ENCODE peak calls at places on chromosomes 6 and 20, in ten cellular contexts. Y is A549, F is tibial nerve, S is transverse colon, R is ovary, X is SK-N-SH, U is GM12878, H is sigmoid colon, I is stomach, W is esophagus muscularis mucosa. P is an unnamed sample. For H3K4me1, the result is how much of the 10 kb centered on the place peaks cover.

GRCh38 chr6:139380168-139380567 is 5.7 kb upstream of the CITED2 start:
- DNase-seq in Y (no peak), F (no peak), S (no peak), R (no peak), X (no peak), U (no peak), H (no peak), I (no peak), W (peak), P (no peak)

GRCh38 chr6:100726741-100727140 is 154.4 kb downstream of the ASCC3 start:
- DNase-seq in Y (no peak), F (no peak), S (no peak), R (no peak), X (no peak), U (no peak), H (no peak), I (no peak), W (no peak), P (no peak)

GRCh38 chr6:108633436-108633835 is 72.7 kb downstream of the FOXO3 start:
- DNase-seq in Y (no peak), F (no peak), S (no peak), R (no peak), X (no peak), U (no peak), H (no peak), I (no peak), W (no peak), P (no peak)

GRCh38 chr6:19833947-19834346 is 3.2 kb upstream of the ID4 start:
- DNase-seq in Y (no peak), F (no peak), S (no peak), R (no peak), X (no peak), U (no peak), H (no peak), I (no peak), W (no peak), P (no peak)

GRCh38 chr6:93962566-93962965 is 543.2 kb upstream of the EPHA7 start:
- DNase-seq in Y (no peak), F (no peak), S (no peak), R (no peak), X (no peak), U (no peak), H (no peak), I (no peak), W (no peak), P (no peak)

GRCh38 chr6:44342052-44342451 is 398 bp upstream of the SPATS1 start:
- DNase-seq in Y (no peak), F (peak), S (no peak), R (peak), X (peak), U (no peak), H (no peak), I (no peak), W (no peak), P (no peak)

GRCh38 chr6:10528170-10528981 is 7.2 kb downstream of the GCNT2 start:
- DNase-seq in Y (peak), F (no peak), S (peak), R (no peak), X (no peak), U (peak), H (no peak), I (peak), W (no peak), P (no peak)

GRCh38 chr6:44558315-44559227 is 171.1 kb downstream of the CDC5L start:
- DNase-seq in Y (no peak), F (no peak), S (no peak), R (no peak), X (no peak), U (no peak), H (no peak), I (no peak), W (no peak), P (no peak)

GRCh38 chr6:147297124-147297523 is 92.9 kb downstream of the STXBP5 start:
- DNase-seq in Y (no peak), F (no peak), S (no peak), R (no peak), X (no peak), U (no peak), H (no peak), I (no peak), W (no peak), P (no peak)

GRCh38 chr6:134340574-134340973 is 22.7 kb upstream of the SGK1 start:
- DNase-seq in Y (no peak), F (no peak), S (no peak), R (no peak), X (no peak), U (no peak), H (no peak), I (no peak), W (no peak), P (no peak)

GRCh38 chr6:141169419-141169818 is 963.3 kb upstream of the GJE1 start:
- DNase-seq in Y (peak), F (no peak), S (no peak), R (no peak), X (no peak), U (no peak), H (no peak), I (no peak), W (no peak), P (no peak)

GRCh38 chr6:145147559-145147958 is 587.8 kb downstream of the EPM2A start:
- DNase-seq in Y (no peak), F (no peak), S (no peak), R (no peak), X (no peak), U (no peak), H (no peak), I (no peak), W (no peak), P (no peak)

GRCh38 chr6:145147981-145148380 is 587.3 kb downstream of the EPM2A start:
- DNase-seq in Y (no peak), F (no peak), S (no peak), R (no peak), X (no peak), U (no peak), H (no peak), I (no peak), W (no peak), P (no peak)

GRCh38 chr6:145153495-145153894 is 581.8 kb downstream of the EPM2A start:
- DNase-seq in Y (no peak), F (no peak), S (no peak), R (no peak), X (no peak), U (no peak), H (no peak), I (no peak), W (no peak), P (no peak)

GRCh38 chr6:145151624-145152023 is 583.7 kb downstream of the EPM2A start:
- DNase-seq in Y (no peak), F (no peak), S (no peak), R (no peak), X (no peak), U (no peak), H (no peak), I (no peak), W (no peak), P (no peak)

DNA sequence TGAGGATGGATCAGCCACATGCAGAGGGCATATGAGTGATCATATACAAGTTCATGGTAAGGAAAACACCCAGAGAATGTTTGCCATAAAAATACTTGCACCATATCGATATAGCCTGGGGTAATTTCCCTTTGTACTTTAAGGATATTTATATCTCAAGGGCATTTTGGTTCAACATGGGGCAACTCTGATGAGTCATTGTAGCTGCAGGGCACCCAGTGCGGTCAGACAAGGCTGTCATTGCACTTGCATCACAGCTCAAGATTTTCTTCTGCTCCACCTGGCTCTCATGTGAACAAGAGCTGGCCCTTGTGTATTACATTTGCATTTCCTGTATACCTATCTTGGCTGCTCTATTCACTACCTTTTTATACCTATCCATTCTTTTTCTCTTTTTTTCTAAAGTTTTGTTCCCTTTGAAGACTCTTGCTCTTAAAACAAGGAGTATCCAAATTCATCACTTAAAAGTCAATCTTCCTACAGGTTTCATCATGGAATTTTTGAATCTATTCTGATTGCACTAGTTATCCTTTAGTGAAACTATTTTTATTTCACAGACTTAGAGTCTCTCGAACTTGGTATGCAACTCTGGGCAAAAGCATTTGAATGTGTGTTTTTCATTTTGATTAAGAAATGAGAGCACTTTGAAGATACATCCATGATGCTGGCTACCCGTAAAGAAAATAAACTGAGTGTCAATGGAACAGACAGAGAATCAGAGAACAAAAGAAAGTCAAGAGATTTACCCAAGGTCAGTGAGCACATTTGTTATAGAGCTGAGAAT is 586.7 kb downstream of the EPM2A start:
- DNase-seq in Y (peak), F (no peak), S (no peak), R (no peak), X (no peak), U (peak), H (no peak), I (peak), W (no peak), P (no peak)
- TF ChIP-seq EP300 in Y (no peak), F (no peak), S (no peak), R (no peak), X (no peak), U (no peak), H (no peak), I (no peak), W (no peak), P (no peak)

GRCh38 chr6:119076966-119077642 is 1.4 kb downstream of the FAM184A start:
- DNase-seq in Y (no peak), F (no peak), S (no peak), R (no peak), X (no peak), U (no peak), H (no peak), I (no peak), W (peak), P (no peak)
- H3K4me3 ChIP-seq in Y (no peak), F (no peak), S (no peak), R (peak), X (no peak), U (no peak), H (peak), I (peak), W (peak), P (peak)

GRCh38 chr6:156849806-156850205 is 72.6 kb downstream of the ARID1B start:
- DNase-seq in Y (no peak), F (no peak), S (no peak), R (no peak), X (no peak), U (no peak), H (no peak), I (no peak), W (no peak), P (no peak)
- H3K4me1 ChIP-seq in Y (under half), F (half or more), S (under half), R (under half), X (under half), U (half or more), H (half or more), I (half or more), W (half or more), P (half or more)

GRCh38 chr20:33819456-33819855 is 8.3 kb downstream of the CHMP4B start:
- DNase-seq in Y (no peak), F (no peak), S (no peak), R (no peak), X (no peak), U (no peak), H (no peak), I (no peak), W (no peak), P (no peak)

GRCh38 chr20:33814238-33814712 is 3.1 kb downstream of the CHMP4B start:
- DNase-seq in Y (no peak), F (no peak), S (peak), R (no peak), X (no peak), U (no peak), H (no peak), I (no peak), W (no peak), P (no peak)

GRCh38 chr20:33815671-33816070 is 4.5 kb downstream of the CHMP4B start:
- DNase-seq in Y (no peak), F (no peak), S (no peak), R (no peak), X (no peak), U (no peak), H (no peak), I (no peak), W (no peak), P (no peak)

GRCh38 chr20:33817411-33817810 is 6.3 kb downstream of the CHMP4B start:
- DNase-seq in Y (no peak), F (no peak), S (no peak), R (peak), X (no peak), U (no peak), H (no peak), I (no peak), W (no peak), P (no peak)

GRCh38 chr20:33816191-33816590 is 5.0 kb downstream of the CHMP4B start:
- DNase-seq in Y (no peak), F (no peak), S (no peak), R (no peak), X (no peak), U (no peak), H (no peak), I (no peak), W (no peak), P (no peak)
- TF ChIP-seq EP300 in Y (no peak), F (no peak), S (no peak), R (no peak), X (no peak), U (no peak), H (no peak), I (no peak), W (no peak), P (no peak)

GRCh38 chr6:37785002-37785687 is 34.4 kb upstream of the ZFAND3 start:
- DNase-seq in Y (no peak), F (no peak), S (no peak), R (no peak), X (no peak), U (no peak), H (no peak), I (no peak), W (no peak), P (no peak)
- H3K4me3 ChIP-seq in Y (no peak), F (no peak), S (no peak), R (no peak), X (no peak), U (no peak), H (no peak), I (no peak), W (no peak), P (no peak)

DNA sequence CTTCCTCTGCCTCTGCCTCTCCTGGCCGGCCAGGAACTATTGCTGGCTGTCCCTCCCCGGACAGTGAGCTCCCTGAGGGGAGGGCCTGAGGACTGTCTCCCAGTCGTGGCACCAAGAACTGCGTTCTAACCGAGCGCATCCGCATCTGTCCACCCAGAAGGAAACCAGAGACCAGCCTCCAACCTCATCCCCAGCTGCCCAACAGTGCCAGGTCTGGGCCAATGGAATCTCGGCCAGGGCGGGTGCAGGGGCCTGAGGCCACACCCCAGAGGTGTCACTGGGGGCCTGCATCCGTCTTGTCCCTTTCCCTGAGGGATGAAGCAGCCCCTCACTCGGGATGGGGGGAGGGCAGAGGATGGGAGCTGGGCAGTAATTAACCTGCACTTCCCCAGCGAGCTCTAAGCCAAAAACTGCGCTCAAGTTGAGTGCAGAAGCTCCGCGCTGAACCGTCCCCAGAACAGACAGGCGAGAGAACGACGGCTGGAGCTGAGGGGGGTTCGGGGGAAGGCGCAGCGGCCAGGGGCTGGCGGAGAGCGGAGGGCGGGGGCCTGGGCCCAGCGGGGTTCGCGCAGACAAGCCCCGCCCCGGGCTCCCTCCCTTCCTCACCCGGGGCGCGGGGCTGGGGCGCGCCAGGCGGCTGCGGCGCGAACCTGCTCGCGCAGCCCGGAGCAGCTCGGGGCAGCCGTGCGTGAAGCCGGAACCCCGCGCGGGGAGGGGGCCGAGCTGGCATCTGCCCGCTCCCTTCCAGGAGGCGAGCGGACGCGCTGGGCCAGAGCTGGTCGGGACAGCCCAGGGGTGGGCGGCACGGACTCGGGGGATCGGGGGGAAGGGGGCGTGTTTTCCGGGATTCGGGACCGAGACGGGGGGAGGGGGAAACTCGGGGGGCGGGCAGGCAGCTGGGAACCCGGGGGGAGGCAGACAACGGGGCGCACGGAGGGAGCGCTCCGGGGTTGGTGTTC is 1.4 kb downstream of the TFEB start:
- DNase-seq in Y (peak), F (peak), S (peak), R (peak), X (peak), U (peak), H (peak), I (peak), W (no peak), P (peak)
- H3K4me1 ChIP-seq in Y (under half), F (under half), S (under half), R (under half), X (under half), U (under half), H (under half), I (half or more), W (half or more), P (half or more)

GRCh38 chr20:51487525-51488279 is 54.8 kb downstream of the NFATC2 start:
- DNase-seq in Y (peak), F (no peak), S (no peak), R (no peak), X (no peak), U (no peak), H (no peak), I (no peak), W (no peak), P (no peak)
- TF ChIP-seq EP300 in Y (no peak), F (no peak), S (no peak), R (no peak), X (no peak), U (no peak), H (no peak), I (no peak), W (no peak), P (no peak)

DNA sequence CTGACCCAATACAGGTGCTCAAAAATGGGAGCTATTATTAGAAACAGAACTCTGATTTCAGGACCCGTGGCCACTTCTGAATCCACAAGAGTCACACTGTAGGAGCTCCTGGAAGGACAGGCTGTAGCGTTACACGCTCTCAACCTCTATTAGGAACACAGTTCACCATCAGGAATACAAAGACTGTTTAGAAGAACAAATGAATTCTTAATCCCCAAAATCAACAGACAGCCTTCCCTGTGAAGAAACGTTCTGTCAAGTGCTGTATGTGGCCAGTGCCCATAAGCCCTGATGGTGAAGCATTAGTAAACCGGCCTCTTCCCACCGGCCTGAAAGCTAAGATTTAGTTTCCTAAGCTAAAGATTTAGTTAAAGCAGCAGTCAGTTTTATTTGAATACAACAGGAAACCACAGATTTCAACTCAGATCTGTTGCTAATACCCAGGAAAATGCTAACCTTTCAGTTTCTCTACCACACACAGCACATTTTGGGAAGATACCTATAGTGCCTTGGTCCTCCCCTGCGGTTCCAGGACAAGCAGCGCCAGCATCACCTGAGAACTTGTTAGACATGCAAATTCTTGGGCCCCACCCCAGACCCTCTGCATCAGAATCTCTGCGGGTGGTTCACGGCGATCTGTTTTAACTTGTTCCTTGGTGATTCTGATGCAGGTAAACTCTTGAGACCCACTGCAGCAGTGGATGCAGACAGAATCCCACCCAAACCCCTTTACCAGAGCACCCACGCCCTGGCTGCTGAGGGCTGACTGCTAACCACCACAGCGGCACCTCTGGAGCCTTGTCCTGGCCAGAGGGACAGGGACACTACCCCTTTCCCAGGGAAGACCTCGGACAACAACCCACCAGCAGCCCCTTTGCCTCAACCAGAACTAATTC is 33.4 kb downstream of the MTRES1 start:
- DNase-seq in Y (no peak), F (no peak), S (no peak), R (no peak), X (no peak), U (peak), H (no peak), I (no peak), W (no peak), P (no peak)
- H3K4me3 ChIP-seq in Y (no peak), F (no peak), S (no peak), R (no peak), X (no peak), U (peak), H (no peak), I (no peak), W (no peak), P (no peak)

P was measured in suprapubic skin.